ENCODE peak calls at places on chromosomes 2 and 18, in four cellular contexts. One of them, this sample, is unnamed.

GRCh38 chr2:203594541-203594940 is 59.4 kb upstream of the RAPH1 start:
- DNase-seq in psoas muscle: no peak
- DNase-seq in CD4-positive, CD25-positive, alpha-beta regulatory T cell: no peak
- DNase-seq in brain microvascular endothelial cell: no peak
- DNase-seq in this sample: no peak

GRCh38 chr2:118197011-118197695 is 108.9 kb downstream of the INSIG2 start:
- DNase-seq in brain microvascular endothelial cell: peak; percentile 5
- DNase-seq in psoas muscle: no peak
- DNase-seq in CD4-positive, CD25-positive, alpha-beta regulatory T cell: peak; percentile 16
- DNase-seq in this sample: no peak

GRCh38 chr2:19987936-19988335 is 2.0 kb downstream of the WDR35 start:
- DNase-seq in CD4-positive, CD25-positive, alpha-beta regulatory T cell: no peak
- DNase-seq in psoas muscle: no peak
- DNase-seq in brain microvascular endothelial cell: no peak
- DNase-seq in this sample: no peak

GRCh38 chr2:152098033-152098797 is 629 bp downstream of the CACNB4 start:
- DNase-seq in CD4-positive, CD25-positive, alpha-beta regulatory T cell: no peak
- DNase-seq in brain microvascular endothelial cell: peak; percentile 7
- DNase-seq in psoas muscle: peak; percentile 58
- DNase-seq in this sample: no peak

GRCh38 chr2:204571041-204571440 is 25.8 kb downstream of the PARD3B start:
- DNase-seq in psoas muscle: no peak
- DNase-seq in brain microvascular endothelial cell: no peak
- DNase-seq in CD4-positive, CD25-positive, alpha-beta regulatory T cell: no peak
- DNase-seq in this sample: no peak

GRCh38 chr2:158047156-158047611 is 54.5 kb upstream of the UPP2 start:
- DNase-seq in CD4-positive, CD25-positive, alpha-beta regulatory T cell: no peak
- DNase-seq in psoas muscle: no peak
- DNase-seq in brain microvascular endothelial cell: no peak
- DNase-seq in this sample: no peak

GRCh38 chr2:134284119-134284670 is 30.3 kb downstream of the MGAT5 start:
- DNase-seq in brain microvascular endothelial cell: no peak
- DNase-seq in psoas muscle: no peak
- DNase-seq in CD4-positive, CD25-positive, alpha-beta regulatory T cell: no peak
- DNase-seq in this sample: no peak

GRCh38 chr2:98258906-98259305 is 87.3 kb upstream of the CNGA3 start:
- DNase-seq in CD4-positive, CD25-positive, alpha-beta regulatory T cell: no peak
- DNase-seq in brain microvascular endothelial cell: no peak
- DNase-seq in psoas muscle: no peak
- DNase-seq in this sample: no peak

GRCh38 chr2:60356346-60356745 is 197.1 kb downstream of the BCL11A start:
- DNase-seq in psoas muscle: no peak
- DNase-seq in brain microvascular endothelial cell: no peak
- DNase-seq in CD4-positive, CD25-positive, alpha-beta regulatory T cell: no peak
- DNase-seq in this sample: no peak

GRCh38 chr2:69222984-69223658 is 163.9 kb downstream of the GFPT1 start:
- DNase-seq in psoas muscle: no peak
- DNase-seq in brain microvascular endothelial cell: peak; percentile 61
- DNase-seq in CD4-positive, CD25-positive, alpha-beta regulatory T cell: no peak
- DNase-seq in this sample: peak; percentile 22

GRCh38 chr2:118992740-118993391 is 50.9 kb downstream of the MARCO start:
- DNase-seq in CD4-positive, CD25-positive, alpha-beta regulatory T cell: no peak
- DNase-seq in brain microvascular endothelial cell: no peak
- DNase-seq in psoas muscle: no peak
- DNase-seq in this sample: peak; percentile 24

GRCh38 chr2:100142393-100142792 is at the start of gene AFF3:
- DNase-seq in psoas muscle: no peak
- DNase-seq in brain microvascular endothelial cell: no peak
- DNase-seq in CD4-positive, CD25-positive, alpha-beta regulatory T cell: peak; percentile 88
- DNase-seq in this sample: no peak

GRCh38 chr2:38997784-38998183 is 108.1 kb downstream of the ARHGEF33 start:
- DNase-seq in CD4-positive, CD25-positive, alpha-beta regulatory T cell: no peak
- DNase-seq in psoas muscle: no peak
- DNase-seq in brain microvascular endothelial cell: peak; percentile 89
- DNase-seq in this sample: peak; percentile 59

GRCh38 chr2:74628538-74629105 is 19.5 kb downstream of the M1AP start:
- DNase-seq in CD4-positive, CD25-positive, alpha-beta regulatory T cell: no peak
- DNase-seq in brain microvascular endothelial cell: no peak
- DNase-seq in psoas muscle: no peak
- DNase-seq in this sample: no peak

GRCh38 chr18:48072428-48073204 is 142.2 kb upstream of the SMAD2 start:
- DNase-seq in CD4-positive, CD25-positive, alpha-beta regulatory T cell: no peak
- DNase-seq in brain microvascular endothelial cell: no peak
- DNase-seq in psoas muscle: no peak
- DNase-seq in this sample: no peak

GRCh38 chr2:239819974-239820555 is 205.1 kb downstream of the NDUFA10 start:
- DNase-seq in brain microvascular endothelial cell: peak; percentile 50
- DNase-seq in psoas muscle: no peak
- DNase-seq in CD4-positive, CD25-positive, alpha-beta regulatory T cell: no peak
- DNase-seq in this sample: no peak

GRCh38 chr2:9975805-9976447 is 24.4 kb downstream of the GRHL1 start:
- DNase-seq in CD4-positive, CD25-positive, alpha-beta regulatory T cell: no peak
- DNase-seq in brain microvascular endothelial cell: peak; percentile 97
- DNase-seq in psoas muscle: no peak
- DNase-seq in this sample: peak; percentile 90

GRCh38 chr2:44392338-44392943 is 30.7 kb downstream of the CAMKMT start:
- DNase-seq in brain microvascular endothelial cell: peak; percentile 49
- DNase-seq in psoas muscle: no peak
- DNase-seq in CD4-positive, CD25-positive, alpha-beta regulatory T cell: peak; percentile 54
- DNase-seq in this sample: no peak

GRCh38 chr2:84694088-84694622 is 177.9 kb downstream of the DNAH6 start:
- DNase-seq in brain microvascular endothelial cell: no peak
- DNase-seq in psoas muscle: no peak
- DNase-seq in CD4-positive, CD25-positive, alpha-beta regulatory T cell: peak; percentile 74
- DNase-seq in this sample: no peak

GRCh38 chr2:193973781-193974180 is 1683.2 kb upstream of the SLC39A10 start:
- DNase-seq in CD4-positive, CD25-positive, alpha-beta regulatory T cell: no peak
- DNase-seq in brain microvascular endothelial cell: no peak
- DNase-seq in psoas muscle: no peak
- DNase-seq in this sample: no peak

GRCh38 chr18:69651243-69651642 is 250.6 kb downstream of the DOK6 start:
- DNase-seq in CD4-positive, CD25-positive, alpha-beta regulatory T cell: no peak
- DNase-seq in psoas muscle: no peak
- DNase-seq in brain microvascular endothelial cell: no peak
- DNase-seq in this sample: no peak

GRCh38 chr2:186209532-186209931 is 276.5 kb upstream of the ZC3H15 start:
- DNase-seq in CD4-positive, CD25-positive, alpha-beta regulatory T cell: no peak
- DNase-seq in brain microvascular endothelial cell: no peak
- DNase-seq in psoas muscle: no peak
- DNase-seq in this sample: no peak

GRCh38 chr2:56169521-56169920 is 14.3 kb upstream of the CCDC85A start:
- DNase-seq in psoas muscle: no peak
- DNase-seq in CD4-positive, CD25-positive, alpha-beta regulatory T cell: no peak
- DNase-seq in brain microvascular endothelial cell: no peak
- DNase-seq in this sample: no peak

GRCh38 chr2:29309090-29310054 is 194.2 kb downstream of the CLIP4 start:
- DNase-seq in brain microvascular endothelial cell: peak; percentile 64
- DNase-seq in CD4-positive, CD25-positive, alpha-beta regulatory T cell: peak; percentile 63
- DNase-seq in psoas muscle: no peak
- DNase-seq in this sample: peak; percentile 38

GRCh38 chr2:231455222-231455621 is 9.1 kb downstream of the NCL start:
- DNase-seq in psoas muscle: no peak
- DNase-seq in CD4-positive, CD25-positive, alpha-beta regulatory T cell: no peak
- DNase-seq in brain microvascular endothelial cell: no peak
- DNase-seq in this sample: no peak

GRCh38 chr2:39368846-39369245 is 68.2 kb downstream of the MAP4K3 start:
- DNase-seq in brain microvascular endothelial cell: no peak
- DNase-seq in CD4-positive, CD25-positive, alpha-beta regulatory T cell: peak; percentile 18
- DNase-seq in psoas muscle: no peak
- DNase-seq in this sample: no peak

GRCh38 chr2:134917219-134917957 is 1.2 kb upstream of the CCNT2 start:
- DNase-seq in CD4-positive, CD25-positive, alpha-beta regulatory T cell: no peak
- DNase-seq in psoas muscle: no peak
- DNase-seq in brain microvascular endothelial cell: no peak
- DNase-seq in this sample: no peak

GRCh38 chr2:57598552-57598951 is 448.1 kb upstream of the VRK2 start:
- DNase-seq in brain microvascular endothelial cell: no peak
- DNase-seq in psoas muscle: no peak
- DNase-seq in CD4-positive, CD25-positive, alpha-beta regulatory T cell: no peak
- DNase-seq in this sample: no peak

GRCh38 chr2:176643711-176644110 is 374.5 kb downstream of the MTX2 start:
- DNase-seq in brain microvascular endothelial cell: peak; percentile 25
- DNase-seq in psoas muscle: no peak
- DNase-seq in CD4-positive, CD25-positive, alpha-beta regulatory T cell: no peak
- DNase-seq in this sample: no peak
- H3K4me3 ChIP-seq in brain microvascular endothelial cell: no peak overlapping the region
- H3K4me3 ChIP-seq in psoas muscle: no peak overlapping the region
- H3K4me3 ChIP-seq in CD4-positive, CD25-positive, alpha-beta regulatory T cell: no peak overlapping the region
- H3K4me3 ChIP-seq in this sample: no peak overlapping the region

GRCh38 chr2:240955306-240956101 is 42.9 kb upstream of the SNED1 start:
- DNase-seq in brain microvascular endothelial cell: no peak
- DNase-seq in CD4-positive, CD25-positive, alpha-beta regulatory T cell: no peak
- DNase-seq in psoas muscle: peak; percentile 43
- DNase-seq in this sample: peak; percentile 29
- H3K4me3 ChIP-seq in brain microvascular endothelial cell: no peak overlapping the region
- H3K4me3 ChIP-seq in CD4-positive, CD25-positive, alpha-beta regulatory T cell: no peak overlapping the region
- H3K4me3 ChIP-seq in psoas muscle: no peak overlapping the region
- H3K4me3 ChIP-seq in this sample: no peak overlapping the region

DNA sequence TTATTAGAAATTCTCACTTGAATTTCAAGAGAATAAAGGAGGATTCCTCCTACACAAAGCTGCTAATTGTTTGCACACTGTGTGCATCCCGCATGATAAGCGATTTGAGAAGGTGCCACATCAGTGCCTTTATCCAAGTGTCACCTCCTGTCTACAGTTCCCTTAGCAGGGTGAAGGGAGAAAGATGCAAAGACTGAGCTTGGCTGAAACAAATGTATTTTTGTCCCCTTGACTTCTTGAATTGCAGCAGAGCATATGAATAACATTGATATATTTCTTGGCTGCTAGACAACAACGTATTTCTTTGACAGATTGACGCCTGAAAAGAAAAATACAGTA is 255.1 kb downstream of the NEDD4L start:
- DNase-seq in brain microvascular endothelial cell: no peak
- DNase-seq in CD4-positive, CD25-positive, alpha-beta regulatory T cell: no peak
- DNase-seq in psoas muscle: no peak
- DNase-seq in this sample: no peak
- H3K4me3 ChIP-seq in brain microvascular endothelial cell: no peak overlapping the region
- H3K4me3 ChIP-seq in CD4-positive, CD25-positive, alpha-beta regulatory T cell: no peak overlapping the region
- H3K4me3 ChIP-seq in psoas muscle: no peak overlapping the region
- H3K4me3 ChIP-seq in this sample: no peak overlapping the region

DNA sequence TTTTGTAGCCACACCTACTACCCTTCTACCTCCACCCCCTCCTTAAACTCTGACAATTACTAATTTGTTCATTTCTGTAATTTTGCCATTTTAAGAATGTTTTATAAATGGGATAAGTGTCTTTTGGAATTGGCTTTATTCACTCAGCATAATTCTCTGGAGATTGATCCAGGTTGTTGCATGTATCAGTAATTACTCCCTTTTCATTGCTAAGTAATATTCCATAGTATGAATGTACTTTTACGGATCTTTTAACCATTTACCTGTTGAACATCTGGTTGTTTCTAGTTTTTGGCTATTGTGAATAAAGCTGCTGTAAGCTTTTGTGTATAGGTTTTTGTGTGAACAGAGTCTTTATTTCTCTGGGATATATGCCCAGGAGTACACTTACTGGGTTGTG is 4.1 kb downstream of the GALNT1 start:
- DNase-seq in psoas muscle: no peak
- DNase-seq in brain microvascular endothelial cell: no peak
- DNase-seq in CD4-positive, CD25-positive, alpha-beta regulatory T cell: no peak
- DNase-seq in this sample: no peak
- H3K4me3 ChIP-seq in psoas muscle: no peak overlapping the region
- H3K4me3 ChIP-seq in brain microvascular endothelial cell: no peak overlapping the region
- H3K4me3 ChIP-seq in CD4-positive, CD25-positive, alpha-beta regulatory T cell: no peak overlapping the region
- H3K4me3 ChIP-seq in this sample: no peak overlapping the region

This sample was measured in SJSA1.